ENCODE peak calls at places on chromosomes 12 and 14, in five cellular contexts. A is PC-9, C is AG09309, H is tibial nerve, S is Peyer's patch. T is an unnamed sample.

GRCh38 chr12:119153477-119154434 is 25.0 kb upstream of the HSPB8 start:
- DNase-seq in A (peak; percentile 22), C (no peak), H (no peak), S (no peak), T (no peak)

GRCh38 chr14:78847801-78848200 is 677.6 kb downstream of the NRXN3 start:
- DNase-seq in A (no peak), C (no peak), H (no peak), S (no peak), T (no peak)

GRCh38 chr14:61923348-61923747 is 161.1 kb downstream of the SNAPC1 start:
- DNase-seq in A (no peak), C (no peak), H (no peak), S (no peak), T (no peak)

GRCh38 chr14:53391631-53392030 is 238.5 kb upstream of the DDHD1 start:
- DNase-seq in A (no peak), C (peak; percentile 78), H (no peak), S (no peak), T (peak; percentile 67)

GRCh38 chr12:82055391-82055790 is 296.2 kb upstream of the PPFIA2 start:
- DNase-seq in A (no peak), C (no peak), H (no peak), S (no peak), T (no peak)

GRCh38 chr12:116515674-116516073 is 43.5 kb upstream of the MAP1LC3B2 start:
- DNase-seq in A (no peak), C (no peak), H (no peak), S (no peak), T (no peak)

GRCh38 chr12:67419810-67420209 is 150.7 kb downstream of the CAND1 start:
- DNase-seq in A (no peak), C (no peak), H (no peak), S (no peak), T (no peak)

GRCh38 chr12:25056011-25056410 is 107.1 kb upstream of the BCAT1 start:
- DNase-seq in A (no peak), C (no peak), H (no peak), S (no peak), T (no peak)

GRCh38 chr12:5584776-5585560 is 153.1 kb downstream of the NTF3 start:
- DNase-seq in A (no peak), C (no peak), H (no peak), S (no peak), T (no peak)

GRCh38 chr14:67515386-67516079 is 17.6 kb upstream of the PLEKHH1 start:
- DNase-seq in A (peak; percentile 20), C (no peak), H (no peak), S (peak; percentile 44), T (no peak)

GRCh38 chr12:62331306-62331705 is 71.1 kb downstream of the USP15 start:
- DNase-seq in A (no peak), C (no peak), H (no peak), S (no peak), T (no peak)

GRCh38 chr14:102622262-102622885 is 29.9 kb downstream of the RCOR1 start:
- DNase-seq in A (no peak), C (no peak), H (no peak), S (no peak), T (no peak)

GRCh38 chr12:88258396-88258795 is 116.3 kb downstream of the TMTC3 start:
- DNase-seq in A (no peak), C (peak; percentile 67), H (no peak), S (no peak), T (no peak)

DNA sequence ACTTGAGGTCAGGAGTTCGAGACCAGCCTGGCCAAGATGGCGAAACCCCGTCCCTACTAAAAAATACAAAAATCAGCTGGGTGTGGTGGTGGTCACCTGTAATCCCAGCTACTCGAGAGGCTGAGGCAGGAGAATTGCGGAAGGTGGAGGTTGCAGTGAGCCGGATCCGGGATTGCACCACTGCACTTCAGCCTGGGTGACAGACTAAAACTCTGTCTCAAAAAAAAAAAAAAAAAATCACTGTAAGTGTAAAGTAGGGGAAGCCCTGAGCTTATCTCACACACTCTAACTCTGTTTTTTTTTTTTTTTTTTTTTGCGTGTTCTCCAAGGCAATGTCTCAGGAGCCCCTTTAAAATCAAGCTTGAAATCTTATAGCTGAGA is 421 bp upstream of the RBMS2 start:
- DNase-seq in A (no peak), C (no peak), H (no peak), S (no peak), T (no peak)
- H3K4me3 ChIP-seq in A (peak overlapping the region; percentile 80), C (peak overlapping the region; percentile 56), H (peak overlapping the region; percentile 40), S (peak overlapping the region; percentile 59), T (peak overlapping the region; percentile 66)

GRCh38 chr12:53224897-53225634 is 6.9 kb downstream of the RARG start:
- DNase-seq in A (no peak), C (no peak), H (no peak), S (no peak), T (no peak)

GRCh38 chr12:53223006-53223305 is 9.1 kb downstream of the RARG start:
- DNase-seq in A (no peak), C (no peak), H (no peak), S (no peak), T (no peak)

GRCh38 chr12:53222170-53223005 is 9.6 kb downstream of the RARG start:
- DNase-seq in A (no peak), C (no peak), H (no peak), S (no peak), T (no peak)

GRCh38 chr12:53224268-53224896 is 7.6 kb downstream of the RARG start:
- DNase-seq in A (peak; percentile 76), C (no peak), H (no peak), S (no peak), T (no peak)

DNA sequence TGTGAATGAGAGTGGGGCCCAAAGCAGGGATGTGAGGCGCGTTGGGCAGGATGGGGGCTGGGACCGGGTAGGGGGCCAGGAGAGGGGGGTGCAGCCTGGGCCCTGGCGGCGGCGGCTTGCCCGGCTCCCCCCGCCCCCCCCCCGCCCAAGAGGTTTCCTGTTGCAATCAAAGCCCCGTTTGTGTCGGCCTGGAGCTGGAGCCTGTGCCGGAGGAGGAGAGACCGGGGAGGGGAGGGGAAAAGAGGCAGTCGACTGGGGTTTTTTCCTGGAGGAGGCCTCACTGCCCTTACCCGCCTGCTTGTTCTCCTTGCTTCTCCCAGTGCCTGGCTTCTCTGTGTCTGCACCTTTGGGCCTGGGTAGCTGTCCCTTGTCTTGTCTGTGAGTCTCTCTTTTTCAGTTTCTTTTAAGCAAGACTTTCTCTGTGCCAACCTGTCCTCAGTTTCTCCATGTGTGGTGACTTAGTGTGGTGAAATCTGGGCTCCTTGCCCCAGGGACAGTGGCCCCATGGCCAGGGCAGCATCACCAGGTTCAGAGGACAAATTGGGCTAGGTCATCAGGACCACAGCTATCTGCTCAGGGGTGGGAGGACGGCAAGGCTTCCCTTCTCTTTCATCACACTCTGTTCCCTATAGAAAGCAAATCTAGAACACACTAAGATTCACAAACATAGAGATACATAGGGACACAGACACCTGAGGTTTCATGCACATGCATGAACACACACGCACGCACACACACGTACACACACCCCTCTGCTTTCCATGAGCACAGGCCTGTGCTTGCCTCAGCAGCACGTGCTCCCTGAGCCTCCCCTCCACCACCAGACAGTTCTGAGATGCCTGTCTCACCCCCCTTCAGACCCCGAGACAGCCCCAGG is 8.4 kb downstream of the RARG start:
- DNase-seq in A (no peak), C (no peak), H (no peak), S (no peak), T (no peak)
- H3K4me3 ChIP-seq in A (no peak overlapping the region), C (no peak overlapping the region), H (no peak overlapping the region), S (no peak overlapping the region), T (no peak overlapping the region)

DNA sequence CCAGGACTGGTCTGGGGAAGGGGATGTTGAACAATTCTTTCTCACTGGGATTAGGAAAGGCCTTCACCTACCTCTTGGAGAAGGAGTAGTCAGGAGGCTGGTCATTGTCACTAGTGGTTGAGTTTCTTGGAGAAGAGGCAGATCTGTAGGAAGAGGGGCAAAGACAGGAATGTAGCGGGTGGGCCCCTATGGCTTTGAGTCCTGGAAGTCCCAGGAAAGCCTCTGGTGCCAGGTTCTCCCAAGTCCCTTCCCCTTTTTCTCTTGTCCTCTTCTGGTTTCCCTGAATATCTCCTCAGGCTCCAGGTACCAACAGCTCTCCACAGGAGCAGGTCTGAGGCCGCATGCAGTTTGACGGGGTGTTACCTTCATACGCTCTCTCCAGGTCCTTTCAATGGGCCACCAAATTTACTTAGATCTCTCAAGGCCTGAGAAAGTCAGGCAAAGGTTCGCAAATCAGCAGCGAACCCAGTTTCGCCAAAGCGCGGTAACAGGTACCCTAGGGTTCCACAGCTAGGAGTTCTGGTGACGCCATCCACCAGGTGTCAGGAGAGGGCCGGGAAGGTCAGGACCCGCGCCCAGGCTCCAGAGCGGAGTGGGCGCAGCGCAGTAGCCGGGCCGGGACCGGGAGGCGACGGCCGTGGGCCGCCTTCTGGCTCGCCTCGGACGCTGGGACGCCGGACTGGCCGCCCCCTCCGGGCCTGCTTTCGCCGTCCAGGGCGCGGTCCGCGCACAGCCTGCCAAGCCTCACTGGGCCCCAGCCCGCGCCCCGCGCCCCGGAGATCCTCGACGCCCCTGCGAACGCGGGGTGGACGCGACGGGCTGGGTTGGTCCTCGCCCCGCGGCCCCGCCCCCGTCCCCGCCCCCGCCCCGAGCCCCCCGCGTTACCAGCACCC is 795 bp downstream of the SMAGP start:
- DNase-seq in A (peak; percentile 74), C (no peak), H (no peak), S (peak; percentile 72), T (no peak)
- H3K4me3 ChIP-seq in A (peak overlapping the region; percentile 91), C (peak overlapping the region; percentile 67), H (peak overlapping the region; percentile 72), S (peak overlapping the region; percentile 86), T (peak overlapping the region; percentile 74)

DNA sequence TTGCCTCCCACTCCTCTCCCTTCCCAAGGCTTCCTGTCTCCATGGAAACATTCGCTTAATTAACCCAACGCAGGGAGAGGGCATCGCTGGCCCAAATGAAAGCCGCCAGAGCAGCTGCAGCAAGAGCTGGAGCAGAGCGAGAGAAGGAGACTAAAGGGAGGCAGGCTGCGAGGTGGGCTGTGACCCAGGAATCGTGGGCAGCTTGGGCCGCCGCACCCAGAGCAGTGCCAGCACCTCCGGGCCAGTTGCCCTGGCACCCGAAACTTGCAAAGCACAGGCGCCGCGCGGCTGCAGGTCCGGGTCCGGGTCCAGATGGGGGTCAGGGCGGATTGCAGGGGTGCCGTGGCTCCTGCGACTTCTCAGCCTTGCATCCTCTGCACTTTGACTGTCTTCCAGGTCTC is 43.4 kb upstream of the PTPRQ start:
- DNase-seq in A (no peak), C (no peak), H (no peak), S (no peak), T (no peak)
- H3K4me3 ChIP-seq in A (no peak overlapping the region), C (peak overlapping the region; percentile 68), H (no peak overlapping the region), S (no peak overlapping the region), T (peak overlapping the region; percentile 36)

GRCh38 chr14:41604793-41605534 is 1.7 kb upstream of the LRFN5 start:
- DNase-seq in A (peak; percentile 25), C (peak; percentile 37), H (no peak), S (no peak), T (peak; percentile 71)
- H3K4me3 ChIP-seq in A (no peak overlapping the region), C (peak overlapping the region; percentile 69), H (peak overlapping the region; percentile 56), S (no peak overlapping the region), T (peak overlapping the region; percentile 78)

DNA sequence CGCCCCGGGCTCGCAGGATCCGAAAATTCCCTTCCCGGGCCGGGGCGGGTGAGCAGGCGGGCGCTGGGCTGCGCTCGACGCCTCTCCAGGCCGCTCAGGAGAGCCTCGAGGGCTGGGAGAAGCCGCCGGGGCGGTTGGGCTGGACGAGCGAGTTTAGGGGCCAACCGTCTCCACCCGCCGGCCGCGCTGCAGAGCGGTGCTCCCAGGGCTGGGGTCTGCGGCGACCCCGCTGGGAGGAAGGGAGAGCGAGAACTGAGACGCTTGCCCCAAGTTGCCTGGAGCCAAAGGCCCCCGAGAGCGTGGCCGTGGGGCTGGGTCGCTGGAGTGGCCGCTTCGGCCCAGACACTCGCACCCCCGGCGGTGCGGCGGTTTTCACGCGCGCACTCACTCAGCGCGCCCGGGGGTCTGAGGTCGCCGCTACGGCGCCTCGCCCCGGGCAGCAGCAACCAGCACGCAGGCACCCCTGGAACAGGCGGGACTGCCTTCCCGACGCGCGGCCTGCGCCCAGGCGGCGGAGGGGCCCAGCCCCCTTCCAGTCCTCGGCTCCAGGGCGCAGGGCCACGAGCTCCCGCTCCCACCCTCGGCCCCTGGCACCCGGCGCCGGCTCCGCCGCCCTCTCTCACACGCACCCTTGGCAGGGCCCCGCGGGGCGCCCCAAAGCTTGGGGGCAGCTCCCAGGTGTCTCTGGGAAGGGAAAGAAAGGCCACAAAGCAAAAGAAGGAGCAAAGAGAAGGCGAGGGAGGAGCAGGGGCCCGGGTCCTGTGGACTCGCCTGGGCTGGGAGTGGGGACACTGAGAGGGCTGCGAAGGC is 586 bp upstream of the EFS start:
- DNase-seq in A (peak; percentile 26), C (no peak), H (no peak), S (no peak), T (no peak)
- H3K4me3 ChIP-seq in A (no peak overlapping the region), C (peak overlapping the region; percentile 47), H (peak overlapping the region; percentile 68), S (peak overlapping the region; percentile 39), T (peak overlapping the region; percentile 51)

T was measured in skeletal muscle cell.